ENCODE peak calls at places on chromosomes 12 and 14, in seven cellular contexts. I is erythroblast; W is activated T-helper 9 cell treated with anti-CD3 and anti-CD28 coated beads, Interleukin-2, amount 50 U/mL, for 16 hours; O is stromal cell of bone marrow; D is HuH-7; N is cerebellar cortex; J is A549. G is an unnamed sample.

GRCh38 chr12:75900781-75901254 is 130.8 kb downstream of the PHLDA1 start:
- DNase-seq in D (no peak), N (no peak), I (no peak), O (no peak), J (no peak), W (no peak), G (no peak)

GRCh38 chr14:50083467-50084337 is 32.7 kb downstream of the VCPKMT start:
- DNase-seq in N (no peak), D (no peak), J (no peak), W (peak), O (no peak), I (no peak), G (no peak)

GRCh38 chr14:71720978-71721624 is 211.1 kb upstream of the RGS6 start:
- DNase-seq in J (peak), O (peak), I (peak), D (peak), N (peak), W (no peak), G (peak)

GRCh38 chr14:26839481-26839880 is 241.6 kb upstream of the NOVA1 start:
- DNase-seq in J (no peak), I (no peak), N (no peak), W (no peak), O (no peak), D (no peak), G (no peak)

GRCh38 chr12:56014205-56014604 is 6.6 kb upstream of the IKZF4 start:
- DNase-seq in W (no peak), I (no peak), O (no peak), N (no peak), D (no peak), J (no peak), G (no peak)

GRCh38 chr12:23424685-23425084 is 524.8 kb downstream of the SOX5 start:
- DNase-seq in D (no peak), J (no peak), I (no peak), N (no peak), W (no peak), O (no peak), G (no peak)

GRCh38 chr12:29990971-29991370 is 207.2 kb upstream of the TMTC1 start:
- DNase-seq in J (no peak), D (no peak), N (no peak), W (no peak), I (no peak), O (no peak), G (no peak)

GRCh38 chr14:102183922-102184677 is 44.4 kb downstream of the WDR20 start:
- DNase-seq in O (no peak), N (no peak), W (no peak), J (no peak), I (no peak), D (no peak), G (no peak)

GRCh38 chr12:52561880-52562449 is 9.0 kb upstream of the KRT71 start:
- DNase-seq in J (peak), O (no peak), W (no peak), D (peak), I (no peak), N (no peak), G (no peak)

GRCh38 chr12:131587565-131587964 is 123.3 kb upstream of the SFSWAP start:
- DNase-seq in D (no peak), I (no peak), O (no peak), N (no peak), J (no peak), W (no peak), G (no peak)

GRCh38 chr14:97266653-97267052 is 469.5 kb downstream of the VRK1 start:
- DNase-seq in W (no peak), J (peak), N (no peak), I (no peak), D (no peak), O (peak), G (no peak)

GRCh38 chr12:72957454-72957853 is 685.3 kb downstream of the TRHDE start:
- DNase-seq in O (no peak), I (no peak), W (no peak), J (no peak), N (no peak), D (no peak), G (no peak)

GRCh38 chr12:39830862-39831520 is 211.4 kb upstream of the ABCD2 start:
- DNase-seq in J (no peak), D (no peak), W (no peak), O (no peak), I (no peak), N (no peak), G (no peak)

GRCh38 chr12:45994736-45995135 is 4.4 kb upstream of the SCAF11 start:
- DNase-seq in I (peak), D (no peak), J (no peak), W (no peak), O (no peak), N (peak), G (no peak)

GRCh38 chr12:111076199-111076598 is 155.8 kb upstream of the MYL2 start:
- DNase-seq in W (no peak), D (no peak), O (no peak), N (no peak), I (no peak), J (no peak), G (no peak)

GRCh38 chr12:27208414-27208750 is 35.7 kb upstream of the STK38L start:
- DNase-seq in J (no peak), D (no peak), O (no peak), W (no peak), N (no peak), I (no peak), G (no peak)

GRCh38 chr12:94622475-94622874 is 27.9 kb downstream of the TMCC3 start:
- DNase-seq in D (no peak), N (no peak), I (no peak), O (peak), J (no peak), W (no peak), G (peak)

GRCh38 chr12:47834199-47835016 is 14.7 kb upstream of the HDAC7 start:
- DNase-seq in N (no peak), O (no peak), J (no peak), W (no peak), D (no peak), I (peak), G (no peak)

GRCh38 chr12:118922405-118922804 is 58.9 kb upstream of the SRRM4 start:
- DNase-seq in J (no peak), W (no peak), I (no peak), O (no peak), N (no peak), D (no peak), G (no peak)

GRCh38 chr12:53791735-53792326 is 40.1 kb upstream of the CISTR start:
- DNase-seq in I (peak), J (peak), D (peak), N (no peak), W (peak), O (no peak), G (no peak)

GRCh38 chr14:56092761-56093160 is 25.4 kb upstream of the PELI2 start:
- DNase-seq in D (no peak), J (no peak), I (no peak), N (no peak), O (no peak), W (no peak), G (no peak)

GRCh38 chr14:20417250-20418186 is 4.2 kb upstream of the TEP1 start:
- DNase-seq in J (no peak), I (no peak), O (no peak), N (no peak), D (no peak), W (no peak), G (no peak)

GRCh38 chr12:31773223-31773750 is 44.5 kb upstream of the AMN1 start:
- DNase-seq in I (no peak), O (no peak), D (peak), N (no peak), J (peak), W (no peak), G (peak)

GRCh38 chr12:34236073-34236472 is 213.8 kb downstream of the ALG10 start:
- DNase-seq in O (no peak), N (no peak), D (no peak), I (no peak), W (no peak), J (no peak), G (no peak)

GRCh38 chr14:93989939-93990338 is 7.2 kb upstream of the CCDC197 start:
- DNase-seq in D (peak), W (no peak), N (no peak), I (no peak), O (no peak), J (no peak), G (no peak)

GRCh38 chr12:112850343-112850742 is 56.4 kb upstream of the OAS1 start:
- DNase-seq in J (no peak), D (no peak), N (peak), I (no peak), W (no peak), O (no peak), G (no peak)

GRCh38 chr12:57620936-57621496 is 9.8 kb downstream of the ARHGEF25 start:
- DNase-seq in J (no peak), N (no peak), D (no peak), I (no peak), O (no peak), W (no peak), G (no peak)

GRCh38 chr14:63204407-63205280 is at the start of gene RHOJ:
- DNase-seq in I (no peak), N (no peak), J (no peak), D (no peak), O (no peak), W (no peak), G (peak)

GRCh38 chr12:5546616-5547015 is 114.7 kb downstream of the NTF3 start:
- DNase-seq in W (no peak), I (no peak), N (no peak), O (no peak), J (no peak), D (no peak), G (no peak)

GRCh38 chr14:54133896-54134295 is 177.3 kb upstream of the BMP4 start:
- DNase-seq in N (no peak), D (peak), J (peak), W (no peak), O (no peak), I (no peak), G (no peak)

GRCh38 chr14:90850487-90850886 is 34.3 kb upstream of the TTC7B start:
- DNase-seq in I (no peak), J (no peak), W (no peak), O (no peak), N (no peak), D (no peak), G (no peak)

GRCh38 chr12:93167841-93168492 is 209.8 kb upstream of the NUDT4 start:
- DNase-seq in D (no peak), I (no peak), O (no peak), N (no peak), W (peak), J (no peak), G (peak)

GRCh38 chr12:50597200-50598195 is 92.7 kb downstream of the DIP2B start:
- DNase-seq in J (peak), N (no peak), I (no peak), D (no peak), W (peak), O (peak), G (peak)

GRCh38 chr14:31241450-31242114 is 34.0 kb upstream of the HECTD1 start:
- DNase-seq in J (no peak), I (peak), N (no peak), D (no peak), O (no peak), W (no peak), G (peak)